ENCODE peak calls at places on chromosomes 5 and 9, in ten cellular contexts. E, J, T, C, P, A, H, B, K and X are unnamed samples.

GRCh38 chr5:37889612-37890317 is 49.9 kb upstream of the GDNF start:
- DNase-seq in E (peak; percentile 93), J (peak; percentile 67), T (peak; percentile 52), C (peak; percentile 49), P (no peak), A (no peak), H (no peak), B (peak; percentile 23), K (peak; percentile 48), X (no peak)

GRCh38 chr5:126460977-126461376 is 37.8 kb downstream of the GRAMD2B start:
- DNase-seq in E (no peak), J (no peak), T (no peak), C (no peak), P (no peak), A (no peak), H (no peak), B (no peak), K (no peak), X (no peak)

GRCh38 chr5:40991168-40991980 is 79.8 kb downstream of the MROH2B start:
- DNase-seq in E (peak; percentile 90), J (no peak), T (peak; percentile 60), C (peak; percentile 91), P (no peak), A (no peak), H (no peak), B (peak; percentile 95), K (no peak), X (no peak)

GRCh38 chr5:154118832-154119442 is 71.6 kb upstream of the GALNT10 start:
- DNase-seq in E (peak; percentile 11), J (no peak), T (no peak), C (no peak), P (no peak), A (no peak), H (no peak), B (no peak), K (no peak), X (no peak)

GRCh38 chr9:112261133-112261532 is 72.3 kb downstream of the PTBP3 start:
- DNase-seq in E (no peak), J (no peak), T (no peak), C (no peak), P (no peak), A (no peak), H (no peak), B (no peak), K (no peak), X (no peak)

GRCh38 chr5:56649569-56649968 is 165.8 kb upstream of the MAP3K1 start:
- DNase-seq in E (no peak), J (peak; percentile 66), T (no peak), C (no peak), P (no peak), A (no peak), H (no peak), B (peak; percentile 61), K (no peak), X (no peak)

GRCh38 chr5:156473271-156473935 is 146.4 kb downstream of the SGCD start:
- DNase-seq in E (peak; percentile 48), J (no peak), T (peak; percentile 39), C (no peak), P (no peak), A (no peak), H (no peak), B (peak; percentile 71), K (no peak), X (no peak)

GRCh38 chr5:107389130-107389553 is 281.6 kb downstream of the EFNA5 start:
- DNase-seq in E (peak; percentile 82), J (peak; percentile 45), T (no peak), C (peak; percentile 48), P (peak; percentile 44), A (peak; percentile 11), H (no peak), B (peak; percentile 75), K (peak; percentile 90), X (no peak)

GRCh38 chr5:97009212-97009898 is 73.5 kb downstream of the LNPEP start:
- DNase-seq in E (no peak), J (no peak), T (no peak), C (no peak), P (peak; percentile 37), A (no peak), H (no peak), B (peak; percentile 52), K (no peak), X (no peak)

GRCh38 chr5:30337084-30337573 is 856.4 kb upstream of the CDH6 start:
- DNase-seq in E (no peak), J (no peak), T (no peak), C (no peak), P (no peak), A (no peak), H (no peak), B (no peak), K (no peak), X (no peak)

GRCh38 chr5:102916114-102916513 is 161.0 kb downstream of the PAM start:
- DNase-seq in E (peak; percentile 41), J (no peak), T (no peak), C (peak; percentile 16), P (no peak), A (no peak), H (no peak), B (no peak), K (no peak), X (no peak)

GRCh38 chr9:71911908-71912325 is 478 bp downstream of the C9orf85 start:
- DNase-seq in E (no peak), J (peak; percentile 33), T (no peak), C (peak; percentile 21), P (no peak), A (no peak), H (no peak), B (peak; percentile 72), K (no peak), X (no peak)

GRCh38 chr5:178332096-178332780 is 99.6 kb upstream of the PHYKPL start:
- DNase-seq in E (no peak), J (no peak), T (no peak), C (no peak), P (no peak), A (no peak), H (no peak), B (no peak), K (no peak), X (no peak)

GRCh38 chr9:81814794-81815464 is 113.3 kb upstream of the SPATA31D4 start:
- DNase-seq in E (no peak), J (no peak), T (no peak), C (no peak), P (no peak), A (peak; percentile 67), H (no peak), B (no peak), K (peak; percentile 56), X (no peak)

GRCh38 chr5:37812365-37812764 is 27.5 kb downstream of the GDNF start:
- DNase-seq in E (no peak), J (no peak), T (no peak), C (no peak), P (no peak), A (no peak), H (no peak), B (no peak), K (no peak), X (no peak)

GRCh38 chr5:80711938-80712337 is 57.2 kb upstream of the DHFR start:
- DNase-seq in E (peak; percentile 59), J (peak; percentile 30), T (no peak), C (no peak), P (no peak), A (peak; percentile 20), H (no peak), B (peak; percentile 49), K (peak; percentile 46), X (no peak)

GRCh38 chr5:170693701-170694100 is 89.8 kb upstream of the GABRP start:
- DNase-seq in E (no peak), J (no peak), T (no peak), C (no peak), P (no peak), A (no peak), H (no peak), B (no peak), K (no peak), X (no peak)

GRCh38 chr5:78364005-78364404 is 3.6 kb downstream of the SCAMP1 start:
- DNase-seq in E (peak; percentile 6), J (no peak), T (no peak), C (no peak), P (no peak), A (peak; percentile 2), H (no peak), B (no peak), K (no peak), X (no peak)

GRCh38 chr9:109730228-109730627 is 49.8 kb upstream of the PALM2AKAP2 start:
- DNase-seq in E (no peak), J (no peak), T (no peak), C (no peak), P (no peak), A (peak; percentile 43), H (no peak), B (peak; percentile 36), K (peak; percentile 70), X (no peak)

GRCh38 chr9:130470269-130470668 is 25.5 kb downstream of the ASS1 start:
- DNase-seq in E (no peak), J (no peak), T (no peak), C (no peak), P (no peak), A (no peak), H (no peak), B (no peak), K (no peak), X (no peak)

GRCh38 chr5:135564305-135564704 is 14.5 kb downstream of the CXCL14 start:
- DNase-seq in E (no peak), J (no peak), T (no peak), C (no peak), P (no peak), A (no peak), H (no peak), B (no peak), K (no peak), X (no peak)

GRCh38 chr5:135063511-135064234 is 29.6 kb upstream of the PITX1 start:
- DNase-seq in E (no peak), J (no peak), T (no peak), C (no peak), P (no peak), A (no peak), H (no peak), B (no peak), K (peak; percentile 69), X (no peak)

GRCh38 chr5:125552486-125552885 is 806.0 kb upstream of the ZNF608 start:
- DNase-seq in E (peak; percentile 62), J (no peak), T (no peak), C (no peak), P (no peak), A (no peak), H (no peak), B (no peak), K (no peak), X (no peak)

GRCh38 chr9:76667521-76667957 is 96.7 kb upstream of the PCA3 start:
- DNase-seq in E (peak; percentile 29), J (no peak), T (no peak), C (no peak), P (no peak), A (no peak), H (no peak), B (peak; percentile 81), K (no peak), X (no peak)